ENCODE peak calls at places on chromosomes 4 and X, in six cellular contexts. R is OCI-LY7, D is adrenal gland, G is neural progenitor cell, T is stomach, C is endodermal cell. A is an unnamed sample.

GRCh38 chr4:171857302-171858005 is 44.2 kb downstream of the GALNTL6 start:
- DNase-seq in C (no peak), G (no peak), T (no peak), R (no peak), D (no peak), A (no peak)

GRCh38 chrX:11329016-11329415 is 35.8 kb downstream of the AMELX start:
- DNase-seq in G (no peak), R (no peak), D (no peak), T (no peak), C (no peak), A (no peak)

GRCh38 chrX:152601848-152602616 is 35.7 kb upstream of the GABRQ start:
- DNase-seq in D (no peak), G (peak; percentile 29), C (peak; percentile 72), T (no peak), R (peak; percentile 19), A (peak; percentile 16)

GRCh38 chrX:120468071-120468470 is 1.0 kb downstream of the LAMP2 start:
- DNase-seq in T (no peak), C (no peak), D (no peak), R (peak; percentile 22), G (no peak), A (no peak)

GRCh38 chr4:80184791-80185756 is 12.2 kb upstream of the PRDM8 start:
- DNase-seq in T (no peak), C (peak; percentile 70), G (peak; percentile 55), D (no peak), R (no peak), A (peak; percentile 64)

GRCh38 chr4:182653596-182653995 is 263.6 kb downstream of the DCTD start:
- DNase-seq in C (no peak), D (no peak), G (no peak), T (no peak), R (no peak), A (no peak)

GRCh38 chr4:48635310-48635709 is 144.8 kb downstream of the FRYL start:
- DNase-seq in G (no peak), T (no peak), R (no peak), D (peak; percentile 17), C (no peak), A (no peak)

GRCh38 chrX:15873566-15873965 is 19.0 kb upstream of the AP1S2 start:
- DNase-seq in R (no peak), C (no peak), T (no peak), G (no peak), D (no peak), A (no peak)

GRCh38 chr4:41280010-41280409 is 23.3 kb downstream of the UCHL1 start:
- DNase-seq in R (no peak), C (no peak), T (no peak), D (no peak), G (no peak), A (no peak)

GRCh38 chr4:177442623-177443155 is 452 bp upstream of the AGA start:
- DNase-seq in C (no peak), R (peak; percentile 61), D (no peak), T (no peak), G (no peak), A (no peak)

GRCh38 chr4:108359936-108360681 is 191.4 kb upstream of the LEF1 start:
- DNase-seq in T (no peak), G (no peak), D (no peak), C (peak; percentile 71), R (peak; percentile 12), A (no peak)

GRCh38 chrX:9515464-9515863 is 50.6 kb downstream of the TBL1X start:
- DNase-seq in C (no peak), G (no peak), D (peak; percentile 25), T (no peak), R (no peak), A (no peak)

GRCh38 chrX:133335027-133335426 is 80.3 kb downstream of the GPC4 start:
- DNase-seq in C (no peak), G (peak; percentile 52), T (no peak), D (no peak), R (peak; percentile 20), A (no peak)

GRCh38 chrX:15769300-15769954 is 20.9 kb upstream of the ZRSR2 start:
- DNase-seq in C (peak; percentile 86), D (no peak), G (peak; percentile 55), R (no peak), T (no peak), A (no peak)

GRCh38 chrX:72123471-72124185 is 8.1 kb downstream of the RTL5 start:
- DNase-seq in D (peak; percentile 45), R (no peak), T (no peak), C (peak; percentile 86), G (peak; percentile 82), A (no peak)

GRCh38 chr4:37741564-37741963 is 55.4 kb upstream of the RELL1 start:
- DNase-seq in G (no peak), T (no peak), R (no peak), C (no peak), D (no peak), A (no peak)

GRCh38 chrX:150692837-150693781 is at the start of gene MTMR1:
- DNase-seq in R (peak; percentile 73), T (peak; percentile 44), C (peak; percentile 60), D (no peak), G (peak; percentile 68), A (peak; percentile 73)

GRCh38 chr4:29277381-29277780 is 1442.8 kb upstream of the PCDH7 start:
- DNase-seq in C (no peak), G (no peak), T (no peak), R (no peak), D (no peak), A (no peak)

GRCh38 chrX:23327104-23327503 is 7.5 kb upstream of the PTCHD1 start:
- DNase-seq in C (no peak), G (peak; percentile 32), R (no peak), T (no peak), D (no peak), A (no peak)

GRCh38 chr4:87209696-87210095 is 10.7 kb downstream of the KLHL8 start:
- DNase-seq in R (peak; percentile 35), T (peak; percentile 42), D (peak; percentile 57), G (no peak), C (no peak), A (peak; percentile 10)

GRCh38 chrX:26871967-26872366 is 591.2 kb downstream of the PPP4R3C start:
- DNase-seq in C (no peak), R (no peak), T (no peak), D (no peak), G (no peak), A (no peak)

GRCh38 chr4:105896984-105897760 is 1.9 kb downstream of the NPNT start:
- DNase-seq in G (no peak), T (no peak), R (no peak), C (no peak), D (no peak), A (no peak)

GRCh38 chr4:128241425-128241913 is 46.1 kb downstream of the PGRMC2 start:
- DNase-seq in C (no peak), G (no peak), T (no peak), D (no peak), R (no peak), A (no peak)

GRCh38 chr4:4574052-4574451 is 32.2 kb upstream of the STX18 start:
- DNase-seq in R (no peak), D (no peak), C (no peak), T (no peak), G (no peak), A (no peak)

GRCh38 chrX:135170468-135170867 is 730 bp downstream of the CT55 start:
- DNase-seq in D (no peak), R (no peak), G (no peak), C (no peak), T (no peak), A (no peak)

GRCh38 chr4:110669663-110670062 is 46.8 kb upstream of the PITX2 start:
- DNase-seq in G (no peak), R (no peak), T (no peak), D (no peak), C (no peak), A (no peak)

GRCh38 chr4:184765473-184766346 is 31.8 kb upstream of the CENPU start:
- DNase-seq in R (no peak), D (no peak), T (no peak), G (peak; percentile 25), C (peak; percentile 66), A (no peak)

GRCh38 chr4:184764601-184765000 is 30.7 kb upstream of the CENPU start:
- DNase-seq in G (no peak), R (no peak), C (no peak), D (no peak), T (no peak), A (no peak)

GRCh38 chr4:184762100-184762499 is 28.2 kb upstream of the CENPU start:
- DNase-seq in D (no peak), R (peak; percentile 12), G (no peak), T (no peak), C (no peak), A (peak; percentile 86)

GRCh38 chr4:184766421-184766820 is 32.5 kb upstream of the CENPU start:
- DNase-seq in D (no peak), T (no peak), G (no peak), C (no peak), R (no peak), A (no peak)

DNA sequence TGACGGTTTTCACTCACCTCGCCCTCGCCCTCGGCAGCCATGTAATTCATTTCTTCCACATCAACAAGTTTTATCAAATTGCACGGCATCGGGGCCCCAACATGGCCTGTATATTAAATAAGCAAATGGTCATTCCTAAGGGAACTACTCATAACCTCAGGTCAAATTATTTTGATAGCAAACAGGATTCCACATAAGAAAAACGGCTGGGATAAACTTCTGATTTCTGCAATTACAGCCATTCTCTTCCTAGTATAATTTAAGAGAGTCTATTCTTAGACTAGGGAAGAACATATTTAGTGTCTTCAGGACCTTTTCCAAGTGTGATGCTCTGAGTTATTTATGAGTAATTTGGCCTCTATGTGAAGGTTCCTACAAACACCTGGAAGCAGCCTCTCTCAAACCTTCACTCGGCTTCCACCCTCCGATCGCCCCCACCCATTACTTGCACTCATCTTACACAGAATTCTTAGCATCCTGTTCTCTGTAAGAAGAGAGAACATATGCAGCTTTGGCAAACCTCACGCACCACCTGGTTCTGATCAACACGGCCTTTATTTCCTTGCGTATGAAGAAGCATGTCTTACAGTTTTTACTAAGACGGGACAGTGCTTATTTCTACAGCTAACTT is 29.4 kb upstream of the CENPU start:
- DNase-seq in R (no peak), D (no peak), C (no peak), G (no peak), T (no peak), A (no peak)
- H3K36me3 ChIP-seq in R (peaks cover 71% of the 10 kb centered on the region), D (peaks cover 50% of the 10 kb centered on the region), C (peaks cover 66% of the 10 kb centered on the region), G (no peaks in the 10 kb centered on the region), T (peaks cover 90% of the 10 kb centered on the region), A (peaks cover 64% of the 10 kb centered on the region)

GRCh38 chr4:186593587-186593973 is 38.2 kb upstream of the MTNR1A start:
- DNase-seq in G (no peak), T (no peak), D (no peak), R (no peak), C (no peak), A (no peak)
- H3K36me3 ChIP-seq in G (peaks cover 28% of the 10 kb centered on the region), T (peaks cover 64% of the 10 kb centered on the region), D (no peaks in the 10 kb centered on the region), R (no peaks in the 10 kb centered on the region), C (peaks cover 53% of the 10 kb centered on the region), A (no peaks in the 10 kb centered on the region)

GRCh38 chrX:340641-341423 is 22.2 kb upstream of the GTPBP6 start:
- DNase-seq in D (no peak), C (no peak), R (no peak), G (no peak), T (no peak), A (no peak)
- H3K36me3 ChIP-seq in D (no peaks in the 10 kb centered on the region), C (peaks cover 21% of the 10 kb centered on the region), R (peaks cover 70% of the 10 kb centered on the region), G (no peaks in the 10 kb centered on the region), T (peaks cover 46% of the 10 kb centered on the region), A (no peaks in the 10 kb centered on the region)

DNA sequence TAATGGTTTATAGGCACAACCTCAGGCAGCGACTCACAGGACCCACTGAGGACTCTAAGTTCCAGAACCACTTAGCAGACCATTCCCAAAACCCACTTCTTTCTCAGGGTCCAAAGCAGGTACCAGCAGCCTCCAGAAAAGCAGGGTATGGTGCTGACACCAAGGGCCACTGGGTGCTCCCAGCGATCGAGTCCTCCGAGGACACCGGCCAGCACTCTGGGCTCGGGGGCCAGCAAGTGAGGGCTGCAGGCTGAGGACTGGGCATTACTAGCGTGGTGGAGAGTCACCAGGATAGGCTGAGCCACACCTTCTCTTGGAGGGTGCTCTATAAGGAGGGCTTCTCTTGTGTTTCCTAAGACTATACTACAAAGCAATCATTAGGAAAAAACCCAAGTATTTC is 19.3 kb downstream of the LETM1 start:
- DNase-seq in R (no peak), C (no peak), T (no peak), D (no peak), G (no peak), A (no peak)
- H3K36me3 ChIP-seq in R (peaks cover 81% of the 10 kb centered on the region), C (peaks cover 66% of the 10 kb centered on the region), T (peaks cover 100% of the 10 kb centered on the region), D (peaks cover 82% of the 10 kb centered on the region), G (no peaks in the 10 kb centered on the region), A (peaks cover 77% of the 10 kb centered on the region)

A was measured in CD4-positive, CD25-positive, alpha-beta regulatory T cell.